ENCODE peak calls at places on chromosomes 12 and 14, in six cellular contexts. One of them, this sample, is unnamed.

GRCh38 chr14:35336171-35337073 is 44.2 kb downstream of the PSMA6 start:
- DNase-seq in IMR-90: peak; percentile 85
- DNase-seq in K562: peak; percentile 62
- DNase-seq in heart left ventricle: peak; percentile 95
- DNase-seq in colonic mucosa: peak; percentile 93
- DNase-seq in neuronal stem cell: no peak
- DNase-seq in this sample: no peak

GRCh38 chr12:31235868-31236395 is 90.0 kb downstream of the SINHCAF start:
- DNase-seq in IMR-90: no peak
- DNase-seq in heart left ventricle: no peak
- DNase-seq in K562: no peak
- DNase-seq in colonic mucosa: peak; percentile 14
- DNase-seq in neuronal stem cell: no peak
- DNase-seq in this sample: no peak

GRCh38 chr14:105083926-105084685 is 18.9 kb upstream of the GPR132 start:
- DNase-seq in IMR-90: no peak
- DNase-seq in neuronal stem cell: no peak
- DNase-seq in colonic mucosa: no peak
- DNase-seq in K562: no peak
- DNase-seq in heart left ventricle: no peak
- DNase-seq in this sample: no peak

GRCh38 chr14:30874120-30874998 is at the start of gene COCH:
- DNase-seq in neuronal stem cell: peak; percentile 56
- DNase-seq in heart left ventricle: peak; percentile 18
- DNase-seq in colonic mucosa: peak; percentile 20
- DNase-seq in IMR-90: no peak
- DNase-seq in K562: peak; percentile 82
- DNase-seq in this sample: peak; percentile 78

GRCh38 chr12:124152733-124153132 is 142.2 kb upstream of the RFLNA start:
- DNase-seq in neuronal stem cell: no peak
- DNase-seq in colonic mucosa: no peak
- DNase-seq in heart left ventricle: no peak
- DNase-seq in K562: no peak
- DNase-seq in IMR-90: no peak
- DNase-seq in this sample: no peak

GRCh38 chr12:89779090-89779489 is 70.5 kb upstream of the ATP2B1 start:
- DNase-seq in heart left ventricle: no peak
- DNase-seq in K562: no peak
- DNase-seq in colonic mucosa: no peak
- DNase-seq in IMR-90: no peak
- DNase-seq in neuronal stem cell: no peak
- DNase-seq in this sample: no peak

GRCh38 chr12:74499192-74499591 is 38.4 kb upstream of the ATXN7L3B start:
- DNase-seq in neuronal stem cell: no peak
- DNase-seq in K562: no peak
- DNase-seq in IMR-90: no peak
- DNase-seq in heart left ventricle: no peak
- DNase-seq in colonic mucosa: no peak
- DNase-seq in this sample: no peak

GRCh38 chr12:7844131-7844530 is 28.6 kb downstream of the SLC2A14 start:
- DNase-seq in colonic mucosa: no peak
- DNase-seq in K562: no peak
- DNase-seq in neuronal stem cell: no peak
- DNase-seq in IMR-90: peak; percentile 63
- DNase-seq in heart left ventricle: no peak
- DNase-seq in this sample: no peak

GRCh38 chr12:19527876-19528275 is 88.6 kb downstream of the AEBP2 start:
- DNase-seq in heart left ventricle: no peak
- DNase-seq in K562: no peak
- DNase-seq in IMR-90: no peak
- DNase-seq in colonic mucosa: no peak
- DNase-seq in neuronal stem cell: no peak
- DNase-seq in this sample: no peak

GRCh38 chr14:77488558-77488957 is 10.1 kb downstream of the ISM2 start:
- DNase-seq in colonic mucosa: no peak
- DNase-seq in heart left ventricle: no peak
- DNase-seq in K562: no peak
- DNase-seq in IMR-90: no peak
- DNase-seq in neuronal stem cell: no peak
- DNase-seq in this sample: no peak

GRCh38 chr12:111692575-111693210 is 6.8 kb downstream of the ACAD10 start:
- DNase-seq in colonic mucosa: no peak
- DNase-seq in heart left ventricle: no peak
- DNase-seq in IMR-90: peak; percentile 15
- DNase-seq in K562: peak; percentile 45
- DNase-seq in neuronal stem cell: no peak
- DNase-seq in this sample: no peak

GRCh38 chr12:124278389-124279101 is 16.3 kb upstream of the RFLNA start:
- DNase-seq in K562: no peak
- DNase-seq in IMR-90: no peak
- DNase-seq in colonic mucosa: peak; percentile 43
- DNase-seq in heart left ventricle: no peak
- DNase-seq in neuronal stem cell: no peak
- DNase-seq in this sample: no peak

GRCh38 chr14:68757618-68758081 is 35.2 kb downstream of the ZFP36L1 start:
- DNase-seq in neuronal stem cell: no peak
- DNase-seq in IMR-90: peak; percentile 28
- DNase-seq in heart left ventricle: peak; percentile 59
- DNase-seq in colonic mucosa: no peak
- DNase-seq in K562: peak; percentile 37
- DNase-seq in this sample: no peak

GRCh38 chr12:91836696-91837095 is 308.9 kb downstream of the BTG1 start:
- DNase-seq in K562: no peak
- DNase-seq in colonic mucosa: no peak
- DNase-seq in neuronal stem cell: no peak
- DNase-seq in heart left ventricle: no peak
- DNase-seq in IMR-90: no peak
- DNase-seq in this sample: no peak

GRCh38 chr12:2364566-2365165 is 311.9 kb downstream of the CACNA1C start:
- DNase-seq in neuronal stem cell: no peak
- DNase-seq in IMR-90: no peak
- DNase-seq in colonic mucosa: no peak
- DNase-seq in K562: no peak
- DNase-seq in heart left ventricle: no peak
- DNase-seq in this sample: no peak

GRCh38 chr12:112964915-112965314 is 13.4 kb upstream of the OAS2 start:
- DNase-seq in heart left ventricle: no peak
- DNase-seq in neuronal stem cell: no peak
- DNase-seq in IMR-90: no peak
- DNase-seq in colonic mucosa: no peak
- DNase-seq in K562: no peak
- DNase-seq in this sample: no peak

GRCh38 chr12:52659395-52659794 is 7.4 kb upstream of the KRT2 start:
- DNase-seq in IMR-90: no peak
- DNase-seq in heart left ventricle: no peak
- DNase-seq in colonic mucosa: no peak
- DNase-seq in neuronal stem cell: no peak
- DNase-seq in K562: no peak
- DNase-seq in this sample: no peak

GRCh38 chr14:58455593-58456265 is 28.2 kb downstream of the KIAA0586 start:
- DNase-seq in IMR-90: peak; percentile 24
- DNase-seq in heart left ventricle: no peak
- DNase-seq in colonic mucosa: no peak
- DNase-seq in neuronal stem cell: no peak
- DNase-seq in K562: no peak
- DNase-seq in this sample: no peak

GRCh38 chr12:14167005-14167628 is 185.7 kb upstream of the GRIN2B start:
- DNase-seq in colonic mucosa: peak; percentile 62
- DNase-seq in IMR-90: peak; percentile 41
- DNase-seq in K562: peak; percentile 38
- DNase-seq in neuronal stem cell: peak; percentile 66
- DNase-seq in heart left ventricle: peak; percentile 23
- DNase-seq in this sample: peak; percentile 35

GRCh38 chr14:79417961-79418360 is 793.3 kb downstream of the DIO2 start:
- DNase-seq in colonic mucosa: no peak
- DNase-seq in K562: no peak
- DNase-seq in IMR-90: peak; percentile 57
- DNase-seq in heart left ventricle: no peak
- DNase-seq in neuronal stem cell: no peak
- DNase-seq in this sample: no peak

GRCh38 chr14:105422695-105423487 is 3.3 kb downstream of the MTA1 start:
- DNase-seq in heart left ventricle: no peak
- DNase-seq in neuronal stem cell: no peak
- DNase-seq in IMR-90: no peak
- DNase-seq in K562: no peak
- DNase-seq in colonic mucosa: no peak
- DNase-seq in this sample: no peak

GRCh38 chr14:23067847-23068791 is 10.8 kb upstream of the CDH24 start:
- DNase-seq in heart left ventricle: no peak
- DNase-seq in colonic mucosa: no peak
- DNase-seq in neuronal stem cell: no peak
- DNase-seq in IMR-90: no peak
- DNase-seq in K562: peak; percentile 75
- DNase-seq in this sample: no peak

GRCh38 chr14:61470261-61470953 is 149.0 kb downstream of the PRKCH start:
- DNase-seq in colonic mucosa: peak; percentile 17
- DNase-seq in IMR-90: peak; percentile 98
- DNase-seq in neuronal stem cell: peak; percentile 23
- DNase-seq in heart left ventricle: peak; percentile 68
- DNase-seq in K562: no peak
- DNase-seq in this sample: peak; percentile 26

GRCh38 chr12:34346372-34347034 is 324.2 kb downstream of the ALG10 start:
- DNase-seq in K562: peak; percentile 56
- DNase-seq in neuronal stem cell: no peak
- DNase-seq in colonic mucosa: no peak
- DNase-seq in heart left ventricle: no peak
- DNase-seq in IMR-90: no peak
- DNase-seq in this sample: no peak

GRCh38 chr12:63362801-63363200 is 211.8 kb upstream of the AVPR1A start:
- DNase-seq in heart left ventricle: no peak
- DNase-seq in neuronal stem cell: no peak
- DNase-seq in K562: no peak
- DNase-seq in IMR-90: no peak
- DNase-seq in colonic mucosa: no peak
- DNase-seq in this sample: no peak

GRCh38 chr12:52027085-52027843 is 20.5 kb downstream of the TAMALIN start:
- DNase-seq in IMR-90: no peak
- DNase-seq in K562: no peak
- DNase-seq in colonic mucosa: no peak
- DNase-seq in heart left ventricle: peak; percentile 69
- DNase-seq in neuronal stem cell: no peak
- DNase-seq in this sample: no peak

GRCh38 chr12:87922721-87923120 is 106.5 kb downstream of the C12orf50 start:
- DNase-seq in colonic mucosa: no peak
- DNase-seq in heart left ventricle: no peak
- DNase-seq in neuronal stem cell: no peak
- DNase-seq in K562: no peak
- DNase-seq in IMR-90: peak; percentile 52
- DNase-seq in this sample: no peak

GRCh38 chr12:124567035-124567672 is at the start of gene NCOR2:
- DNase-seq in IMR-90: no peak
- DNase-seq in K562: peak; percentile 85
- DNase-seq in colonic mucosa: no peak
- DNase-seq in heart left ventricle: no peak
- DNase-seq in neuronal stem cell: no peak
- DNase-seq in this sample: no peak

DNA sequence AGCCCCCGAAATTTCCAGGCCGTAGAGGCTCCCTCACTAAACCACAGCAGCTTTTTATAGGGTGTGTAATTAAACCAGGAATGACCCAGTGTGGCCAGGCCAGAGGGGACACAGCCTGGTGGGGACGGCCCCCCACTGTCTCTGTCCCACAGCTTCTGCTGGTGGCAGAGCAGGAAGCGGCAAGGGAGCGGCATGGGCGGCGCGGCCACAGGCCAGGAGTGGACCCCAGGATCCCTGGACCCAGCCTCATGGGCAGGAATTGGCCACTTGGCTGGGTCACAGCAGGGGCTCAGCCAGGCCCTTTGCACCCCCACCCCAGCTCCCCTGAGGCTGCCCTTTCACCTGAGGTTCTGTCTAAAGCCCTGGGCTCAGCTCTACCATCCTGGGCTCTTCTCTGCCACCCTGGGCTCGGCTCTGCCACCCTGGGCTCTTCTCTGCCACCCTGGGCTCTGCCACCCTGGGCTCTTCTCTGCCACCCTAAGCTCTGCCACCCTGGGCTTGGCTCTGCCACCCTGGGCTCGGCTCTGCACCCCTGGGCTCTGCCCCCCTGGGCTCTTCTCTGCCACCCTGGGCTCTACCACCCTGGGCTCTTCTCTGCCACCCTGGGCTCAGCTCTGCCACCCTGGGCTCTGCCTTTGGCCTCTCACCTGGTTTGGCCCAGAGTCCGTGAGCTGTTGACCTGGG is 39.3 kb downstream of the FBRSL1 start:
- DNase-seq in colonic mucosa: no peak
- DNase-seq in IMR-90: no peak
- DNase-seq in neuronal stem cell: no peak
- DNase-seq in heart left ventricle: no peak
- DNase-seq in K562: no peak
- DNase-seq in this sample: no peak
- H3K4me1 ChIP-seq in colonic mucosa: no peaks in the 10 kb centered on the region
- H3K4me1 ChIP-seq in IMR-90: no peaks in the 10 kb centered on the region
- H3K4me1 ChIP-seq in neuronal stem cell: no peaks in the 10 kb centered on the region
- H3K4me1 ChIP-seq in heart left ventricle: no peaks in the 10 kb centered on the region
- H3K4me1 ChIP-seq in K562: no peaks in the 10 kb centered on the region
- H3K4me1 ChIP-seq in this sample: no peaks in the 10 kb centered on the region

DNA sequence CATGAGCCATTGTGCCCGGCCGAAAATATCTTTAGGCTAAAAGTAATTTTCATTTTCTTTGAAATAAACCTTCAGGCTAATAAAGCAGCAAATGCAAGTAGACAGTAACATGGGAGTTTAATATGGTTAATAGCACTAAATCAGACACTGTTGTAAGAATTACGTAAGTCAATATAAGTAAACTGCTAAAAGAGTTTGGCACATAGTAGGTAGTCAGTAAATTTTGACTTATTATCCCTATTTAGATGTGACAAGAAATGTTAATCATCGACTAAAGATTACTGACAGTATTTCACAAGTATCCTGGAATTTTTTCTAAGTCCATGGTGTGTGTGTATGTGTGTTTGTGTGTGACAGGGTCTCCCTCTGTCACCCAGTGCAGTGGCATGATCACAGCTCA is 3.9 kb downstream of the PPP4R3A start:
- DNase-seq in IMR-90: no peak
- DNase-seq in neuronal stem cell: no peak
- DNase-seq in colonic mucosa: no peak
- DNase-seq in heart left ventricle: no peak
- DNase-seq in K562: no peak
- DNase-seq in this sample: no peak
- H3K4me3 ChIP-seq in IMR-90: no peak overlapping the region
- H3K4me3 ChIP-seq in neuronal stem cell: peak overlapping the region; percentile 41
- H3K4me3 ChIP-seq in colonic mucosa: no peak overlapping the region
- H3K4me3 ChIP-seq in heart left ventricle: no peak overlapping the region
- H3K4me3 ChIP-seq in K562: no peak overlapping the region
- H3K4me3 ChIP-seq in this sample: no peak overlapping the region

GRCh38 chr12:116962197-116962596 is 51.4 kb downstream of the FBXW8 start:
- DNase-seq in K562: no peak
- DNase-seq in IMR-90: no peak
- DNase-seq in heart left ventricle: no peak
- DNase-seq in neuronal stem cell: no peak
- DNase-seq in colonic mucosa: no peak
- DNase-seq in this sample: no peak
- H3K4me1 ChIP-seq in K562: peaks cover 2% of the 10 kb centered on the region
- H3K4me1 ChIP-seq in IMR-90: peaks cover 18% of the 10 kb centered on the region
- H3K4me1 ChIP-seq in heart left ventricle: peaks cover 12% of the 10 kb centered on the region
- H3K4me1 ChIP-seq in neuronal stem cell: no peaks in the 10 kb centered on the region
- H3K4me1 ChIP-seq in colonic mucosa: no peaks in the 10 kb centered on the region
- H3K4me1 ChIP-seq in this sample: no peaks in the 10 kb centered on the region

GRCh38 chr14:96364911-96365310 is 1.6 kb downstream of the GSKIP start:
- DNase-seq in K562: no peak
- DNase-seq in neuronal stem cell: no peak
- DNase-seq in heart left ventricle: no peak
- DNase-seq in colonic mucosa: no peak
- DNase-seq in IMR-90: no peak
- DNase-seq in this sample: no peak
- H3K4me3 ChIP-seq in K562: peak overlapping the region; percentile 92
- H3K4me3 ChIP-seq in neuronal stem cell: no peak overlapping the region
- H3K4me3 ChIP-seq in heart left ventricle: no peak overlapping the region
- H3K4me3 ChIP-seq in colonic mucosa: peak overlapping the region; percentile 78
- H3K4me3 ChIP-seq in IMR-90: no peak overlapping the region
- H3K4me3 ChIP-seq in this sample: peak overlapping the region; percentile 93

This sample was measured in HAP-1.